ENCODE peak calls at places on chromosomes 3 and 15, in six cellular contexts. Y is small intestine; U is left lobe of liver; H is stimulated activated CD4-positive, alpha-beta T cell treated with anti-CD3 and anti-CD28 coated beads, Interleukin-15, amount 100 ng/mL, for 24 hours; G is heart right ventricle; T is GM12892. A is an unnamed sample.

GRCh38 chr3:63278171-63278999 is at the start of gene SYNPR:
- DNase-seq in T (no peak), U (no peak), H (no peak), Y (no peak), G (no peak), A (no peak)

GRCh38 chr3:16168211-16168610 is 6.3 kb upstream of the GALNT15 start:
- DNase-seq in U (peak), H (no peak), G (no peak), Y (no peak), T (no peak), A (no peak)

GRCh38 chr15:44101944-44102343 is 93.1 kb downstream of the FRMD5 start:
- DNase-seq in Y (no peak), T (no peak), U (no peak), H (no peak), G (no peak), A (no peak)

GRCh38 chr15:38688761-38689160 is 124.1 kb upstream of the RASGRP1 start:
- DNase-seq in U (no peak), G (no peak), T (no peak), H (peak), Y (peak), A (peak)

GRCh38 chr3:197151562-197151961 is 121.9 kb upstream of the MELTF start:
- DNase-seq in U (no peak), H (no peak), T (no peak), G (peak), Y (peak), A (no peak)

GRCh38 chr15:101384276-101384675 is 89.2 kb upstream of the SNRPA1 start:
- DNase-seq in Y (no peak), U (no peak), T (no peak), H (no peak), G (no peak), A (no peak)

GRCh38 chr3:148551767-148552260 is 145.9 kb upstream of the AGTR1 start:
- DNase-seq in Y (no peak), T (no peak), H (no peak), U (no peak), G (no peak), A (no peak)

GRCh38 chr3:165641569-165642310 is 195.5 kb downstream of the BCHE start:
- DNase-seq in G (no peak), U (no peak), Y (no peak), T (no peak), H (no peak), A (no peak)

GRCh38 chr3:169857811-169858210 is 11.9 kb downstream of the LRRC31 start:
- DNase-seq in G (no peak), Y (no peak), T (no peak), U (no peak), H (no peak), A (no peak)

GRCh38 chr15:95302809-95303208 is 1027.7 kb upstream of the NR2F2 start:
- DNase-seq in T (no peak), G (no peak), H (no peak), Y (no peak), U (no peak), A (no peak)

GRCh38 chr3:12584091-12584490 is 27.2 kb downstream of the MKRN2 start:
- DNase-seq in T (no peak), H (no peak), U (no peak), G (no peak), Y (no peak), A (no peak)

GRCh38 chr3:150268426-150269321 is 139.4 kb upstream of the TSC22D2 start:
- DNase-seq in G (no peak), T (no peak), Y (peak), U (peak), H (no peak), A (no peak)

GRCh38 chr3:28986922-28987321 is 293.9 kb upstream of the RBMS3 start:
- DNase-seq in T (no peak), G (no peak), U (no peak), Y (no peak), H (no peak), A (no peak)

GRCh38 chr15:32717290-32718081 is at the start of gene GREM1:
- DNase-seq in H (no peak), T (no peak), Y (no peak), U (no peak), G (no peak), A (no peak)

GRCh38 chr3:65811050-65811766 is 227.5 kb downstream of the MAGI1 start:
- DNase-seq in G (peak), U (no peak), T (no peak), Y (no peak), H (no peak), A (no peak)

GRCh38 chr15:93451822-93452221 is 362.8 kb upstream of the RGMA start:
- DNase-seq in T (no peak), U (no peak), H (no peak), G (no peak), Y (no peak), A (no peak)

GRCh38 chr3:49019941-49020334 is 1.6 kb upstream of the DALRD3 start:
- DNase-seq in U (no peak), T (no peak), Y (peak), H (no peak), G (no peak), A (no peak)

GRCh38 chr3:171054231-171054630 is 27.7 kb upstream of the SLC2A2 start:
- DNase-seq in G (no peak), T (no peak), Y (peak), H (no peak), U (no peak), A (no peak)